ENCODE peak calls at places on chromosomes 11 and 22, in nine cellular contexts. Q is PC-9; Z is naive thymus-derived CD8-positive, alpha-beta T cell; U is fibroblast of lung; K is brain microvascular endothelial cell; W is naive thymus-derived CD4-positive, alpha-beta T cell; T is IMR-90; S is cardiac fibroblast; G is BJ. O is an unnamed sample.

GRCh38 chr11:122235615-122236014 is 119.6 kb upstream of the BLID start:
- DNase-seq in Q (peak; percentile 73), Z (no peak), U (peak; percentile 92), K (peak; percentile 33), W (no peak), T (peak; percentile 96), S (peak; percentile 59), G (peak; percentile 80), O (peak; percentile 69)

GRCh38 chr11:74950374-74950969 is 1.4 kb downstream of the SPCS2 start:
- DNase-seq in Q (no peak), Z (no peak), U (no peak), K (no peak), W (no peak), T (no peak), S (no peak), G (no peak), O (no peak)

GRCh38 chr11:61516675-61517516 is 8.3 kb downstream of the LRRC10B start:
- DNase-seq in Q (no peak), Z (peak; percentile 68), U (peak; percentile 14), K (peak; percentile 4), W (peak; percentile 63), T (no peak), S (peak; percentile 33), G (no peak), O (no peak)

GRCh38 chr22:49754674-49755590 is 72.7 kb downstream of the BRD1 start:
- DNase-seq in Q (no peak), Z (peak; percentile 13), U (no peak), K (no peak), W (no peak), T (no peak), S (no peak), G (no peak), O (no peak)

GRCh38 chr11:61343792-61344745 is 11.0 kb downstream of the TKFC start:
- DNase-seq in Q (no peak), Z (no peak), U (no peak), K (no peak), W (no peak), T (no peak), S (no peak), G (no peak), O (no peak)

GRCh38 chr22:20459862-20460261 is 22.2 kb upstream of the SCARF2 start:
- DNase-seq in Q (no peak), Z (no peak), U (no peak), K (no peak), W (no peak), T (no peak), S (no peak), G (no peak), O (no peak)

GRCh38 chr22:18976197-18976751 is 40.2 kb upstream of the PRODH start:
- DNase-seq in Q (no peak), Z (no peak), U (no peak), K (no peak), W (no peak), T (no peak), S (no peak), G (no peak), O (no peak)

GRCh38 chr11:2761131-2762030 is 61.6 kb upstream of the KCNQ1OT1 start:
- DNase-seq in Q (no peak), Z (peak; percentile 15), U (no peak), K (no peak), W (no peak), T (no peak), S (no peak), G (no peak), O (no peak)

GRCh38 chr11:118012083-118012669 is 26.0 kb downstream of the IL10RA start:
- DNase-seq in Q (peak; percentile 45), Z (no peak), U (peak; percentile 15), K (no peak), W (no peak), T (peak; percentile 1), S (peak; percentile 3), G (no peak), O (no peak)

GRCh38 chr11:64353101-64353738 is 5.7 kb upstream of the RPS6KA4 start:
- DNase-seq in Q (no peak), Z (no peak), U (no peak), K (no peak), W (no peak), T (no peak), S (no peak), G (no peak), O (no peak)

GRCh38 chr22:46735747-46736608 is 2.1 kb downstream of the CERK start:
- DNase-seq in Q (no peak), Z (no peak), U (peak; percentile 20), K (no peak), W (no peak), T (no peak), S (no peak), G (no peak), O (no peak)

GRCh38 chr11:113159967-113160621 is 154.3 kb upstream of the TTC12 start:
- DNase-seq in Q (no peak), Z (no peak), U (no peak), K (no peak), W (no peak), T (no peak), S (no peak), G (no peak), O (no peak)

GRCh38 chr11:112619106-112619505 is 342.1 kb upstream of the NCAM1 start:
- DNase-seq in Q (no peak), Z (no peak), U (no peak), K (no peak), W (no peak), T (no peak), S (no peak), G (no peak), O (no peak)

GRCh38 chr11:123063396-123064267 is 1.7 kb upstream of the HSPA8 start:
- DNase-seq in Q (no peak), Z (peak; percentile 48), U (peak; percentile 57), K (peak; percentile 53), W (peak; percentile 62), T (peak; percentile 59), S (peak; percentile 84), G (no peak), O (no peak)

GRCh38 chr22:26581769-26582168 is 8.2 kb downstream of the TPST2 start:
- DNase-seq in Q (no peak), Z (no peak), U (no peak), K (no peak), W (no peak), T (no peak), S (no peak), G (no peak), O (no peak)

GRCh38 chr11:46456269-46456668 is 64.7 kb upstream of the CHRM4 start:
- DNase-seq in Q (no peak), Z (no peak), U (no peak), K (no peak), W (no peak), T (no peak), S (no peak), G (no peak), O (no peak)